ENCODE peak calls at places on chromosome 9, in four cellular contexts. One of them, this sample, is unnamed.

GRCh38 chr9:107425110-107426025 is 64.2 kb downstream of the KLF4 start:
- DNase-seq in right lobe of liver: peak; percentile 59
- DNase-seq in A549: peak; percentile 48
- DNase-seq in sigmoid colon: peak; percentile 95
- DNase-seq in this sample: peak; percentile 82

GRCh38 chr9:120475341-120475740 is 104.6 kb downstream of the CDK5RAP2 start:
- DNase-seq in A549: no peak
- DNase-seq in right lobe of liver: no peak
- DNase-seq in sigmoid colon: no peak
- DNase-seq in this sample: no peak

GRCh38 chr9:81092057-81092456 is 597.3 kb downstream of the TLE1 start:
- DNase-seq in A549: no peak
- DNase-seq in right lobe of liver: no peak
- DNase-seq in sigmoid colon: no peak
- DNase-seq in this sample: no peak

GRCh38 chr9:126915281-126915816 is 767 bp downstream of the RALGPS1 start:
- DNase-seq in right lobe of liver: peak; percentile 60
- DNase-seq in A549: peak; percentile 33
- DNase-seq in sigmoid colon: peak; percentile 70
- DNase-seq in this sample: peak; percentile 22

GRCh38 chr9:124724415-124725067 is 46.6 kb downstream of the NR6A1 start:
- DNase-seq in right lobe of liver: no peak
- DNase-seq in A549: no peak
- DNase-seq in sigmoid colon: no peak
- DNase-seq in this sample: no peak

GRCh38 chr9:103798620-103799019 is 295.5 kb upstream of the SMC2 start:
- DNase-seq in right lobe of liver: no peak
- DNase-seq in A549: peak; percentile 38
- DNase-seq in sigmoid colon: no peak
- DNase-seq in this sample: no peak

GRCh38 chr9:19270421-19270949 is 40.0 kb downstream of the DENND4C start:
- DNase-seq in A549: no peak
- DNase-seq in right lobe of liver: no peak
- DNase-seq in sigmoid colon: no peak
- DNase-seq in this sample: no peak

GRCh38 chr9:70411141-70411929 is 3.1 kb downstream of the KLF9 start:
- DNase-seq in A549: no peak
- DNase-seq in sigmoid colon: peak; percentile 90
- DNase-seq in right lobe of liver: peak; percentile 62
- DNase-seq in this sample: peak; percentile 64

GRCh38 chr9:133728856-133729645 is 9.1 kb downstream of the SARDH start:
- DNase-seq in sigmoid colon: peak; percentile 46
- DNase-seq in A549: no peak
- DNase-seq in right lobe of liver: peak; percentile 37
- DNase-seq in this sample: no peak

GRCh38 chr9:129761901-129762359 is 9.1 kb upstream of the PTGES start:
- DNase-seq in right lobe of liver: no peak
- DNase-seq in A549: no peak
- DNase-seq in sigmoid colon: no peak
- DNase-seq in this sample: no peak
- TF ChIP-seq CTCF in right lobe of liver: no peak
- TF ChIP-seq CTCF in A549: no peak
- TF ChIP-seq CTCF in sigmoid colon: no peak
- TF ChIP-seq CTCF in this sample: no peak

GRCh38 chr9:92846662-92847145 is 31.1 kb downstream of the ZNF484 start:
- DNase-seq in sigmoid colon: no peak
- DNase-seq in A549: no peak
- DNase-seq in right lobe of liver: no peak
- DNase-seq in this sample: no peak
- H3K9me3 ChIP-seq in sigmoid colon: peaks cover 31% of the 10 kb centered on the region
- H3K9me3 ChIP-seq in A549: peaks cover 93% of the 10 kb centered on the region
- H3K9me3 ChIP-seq in right lobe of liver: peaks cover 52% of the 10 kb centered on the region
- H3K9me3 ChIP-seq in this sample: peaks cover 94% of the 10 kb centered on the region

DNA sequence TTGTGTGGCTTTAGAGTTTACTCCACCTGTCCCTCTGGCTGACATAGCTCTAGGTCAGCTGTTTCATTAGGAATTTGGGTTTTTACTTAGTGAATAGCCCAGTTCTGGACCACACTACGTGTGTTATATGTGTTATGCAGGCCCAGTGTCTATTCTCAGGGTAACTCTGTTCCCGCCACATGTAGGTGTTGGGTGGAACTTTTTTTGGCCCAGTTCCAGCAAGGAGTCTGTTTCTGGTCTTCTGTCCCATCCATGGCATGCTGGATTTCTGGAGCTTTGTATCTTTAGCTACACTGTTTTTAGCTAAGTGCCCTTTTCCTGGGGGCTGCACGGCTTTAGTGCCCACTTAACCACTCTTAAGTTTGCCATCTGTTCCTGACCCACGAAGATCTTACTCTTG is 15.5 kb downstream of the RMI1 start:
- DNase-seq in A549: no peak
- DNase-seq in right lobe of liver: no peak
- DNase-seq in sigmoid colon: no peak
- DNase-seq in this sample: no peak
- TF ChIP-seq CTCF in A549: no peak
- TF ChIP-seq CTCF in right lobe of liver: no peak
- TF ChIP-seq CTCF in sigmoid colon: no peak
- TF ChIP-seq CTCF in this sample: no peak

DNA sequence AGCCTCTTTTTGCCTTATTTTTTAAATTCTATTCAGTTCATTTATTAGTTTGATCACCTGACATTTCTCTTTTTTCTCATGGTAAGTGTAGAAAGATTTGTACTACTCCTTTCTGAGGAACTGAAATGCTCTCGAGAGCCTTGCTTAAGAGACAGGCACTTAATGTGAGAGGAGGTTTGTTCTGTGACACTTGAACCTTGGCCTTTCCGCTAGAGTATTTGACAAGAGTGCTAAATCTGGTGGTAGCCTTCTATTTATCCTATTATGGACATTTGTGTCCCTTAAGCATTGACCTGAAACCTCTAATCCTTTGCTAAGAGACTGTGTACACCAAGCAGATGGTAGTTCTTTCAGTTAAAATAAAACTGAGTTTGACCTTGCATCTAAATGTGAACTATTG is 805.0 kb upstream of the PTPRD start:
- DNase-seq in right lobe of liver: no peak
- DNase-seq in sigmoid colon: no peak
- DNase-seq in A549: no peak
- DNase-seq in this sample: no peak
- H3K9me3 ChIP-seq in right lobe of liver: no peaks in the 10 kb centered on the region
- H3K9me3 ChIP-seq in sigmoid colon: no peaks in the 10 kb centered on the region
- H3K9me3 ChIP-seq in A549: no peaks in the 10 kb centered on the region
- H3K9me3 ChIP-seq in this sample: peaks cover 5% of the 10 kb centered on the region

GRCh38 chr9:130955947-130956621 is 17.0 kb upstream of the FIBCD1 start:
- DNase-seq in sigmoid colon: no peak
- DNase-seq in A549: no peak
- DNase-seq in right lobe of liver: no peak
- DNase-seq in this sample: no peak
- TF ChIP-seq CTCF in sigmoid colon: no peak
- TF ChIP-seq CTCF in A549: no peak
- TF ChIP-seq CTCF in right lobe of liver: no peak
- TF ChIP-seq CTCF in this sample: no peak

GRCh38 chr9:8388132-8388531 is 588.6 kb upstream of the DMAC1 start:
- DNase-seq in right lobe of liver: no peak
- DNase-seq in sigmoid colon: no peak
- DNase-seq in A549: no peak
- DNase-seq in this sample: no peak

GRCh38 chr9:8384126-8384525 is 584.5 kb upstream of the DMAC1 start:
- DNase-seq in sigmoid colon: no peak
- DNase-seq in right lobe of liver: no peak
- DNase-seq in A549: no peak
- DNase-seq in this sample: no peak

GRCh38 chr9:8382266-8382665 is 582.7 kb upstream of the DMAC1 start:
- DNase-seq in A549: no peak
- DNase-seq in sigmoid colon: no peak
- DNase-seq in right lobe of liver: no peak
- DNase-seq in this sample: no peak

GRCh38 chr9:8382777-8383527 is 583.4 kb upstream of the DMAC1 start:
- DNase-seq in right lobe of liver: no peak
- DNase-seq in A549: no peak
- DNase-seq in sigmoid colon: no peak
- DNase-seq in this sample: no peak
- H3K9me3 ChIP-seq in right lobe of liver: no peaks in the 10 kb centered on the region
- H3K9me3 ChIP-seq in A549: no peaks in the 10 kb centered on the region
- H3K9me3 ChIP-seq in sigmoid colon: no peaks in the 10 kb centered on the region
- H3K9me3 ChIP-seq in this sample: no peaks in the 10 kb centered on the region

DNA sequence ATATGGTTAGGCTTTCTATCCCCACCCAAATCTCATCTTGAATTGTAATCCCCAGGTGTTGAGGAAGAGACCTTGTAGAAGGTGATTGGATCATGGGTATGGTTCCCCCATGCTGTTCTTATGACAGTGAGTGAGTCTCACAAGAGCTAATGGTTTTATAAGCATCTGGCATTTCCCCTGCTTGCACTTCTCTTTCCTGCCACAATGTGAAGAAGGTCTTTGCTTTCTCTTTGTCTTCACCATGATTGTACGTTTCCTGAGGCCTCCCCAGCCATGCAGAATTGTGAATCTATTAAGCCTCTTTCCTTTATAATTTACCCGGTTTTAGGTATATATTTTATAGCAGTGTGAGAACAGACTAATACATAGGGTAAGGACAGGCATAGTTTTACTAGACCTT is 334.5 kb downstream of the TLR4 start:
- DNase-seq in A549: no peak
- DNase-seq in right lobe of liver: no peak
- DNase-seq in sigmoid colon: no peak
- DNase-seq in this sample: no peak
- TF ChIP-seq CTCF in A549: no peak
- TF ChIP-seq CTCF in right lobe of liver: no peak
- TF ChIP-seq CTCF in sigmoid colon: no peak
- TF ChIP-seq CTCF in this sample: no peak